ENCODE peak calls at places on chromosomes 3 and 15, in ten cellular contexts. U is stimulated activated CD8-positive, alpha-beta memory T cell treated with anti-CD3 and anti-CD28 coated beads, Interleukin-4, amount 100 ng/mL, for 1 hour; J is NCI-H524 treated with DMSO at 0.1 percent for 48 hours; B is activated naive CD4-positive, alpha-beta T cell treated with Interleukin-2 at 50 U/mL for 16 hours; X is stimulated activated CD4-positive, alpha-beta T cell treated with anti-CD3 and anti-CD28 coated beads, Interleukin-12 subunit alpha, Interleukin-12 subunit beta, amount 100 ng/mL, for 4 hours; L is ACHN; V is ELR; A is cardiac fibroblast; D is Karpas-422; R is mesendoderm. C is an unnamed sample.

GRCh38 chr3:8724108-8724752 is 9.4 kb upstream of the CAV3 start:
- DNase-seq in U (no peak), J (no peak), B (no peak), X (no peak), L (no peak), V (no peak), A (no peak), D (no peak), R (no peak), C (no peak)

GRCh38 chr3:121834079-121834730 is 655 bp downstream of the IQCB1 start:
- DNase-seq in U (no peak), J (no peak), B (no peak), X (no peak), L (peak), V (peak), A (peak), D (peak), R (no peak), C (no peak)

GRCh38 chr15:64894395-64895056 is 17.2 kb upstream of the ANKDD1A start:
- DNase-seq in U (no peak), J (no peak), B (peak), X (peak), L (no peak), V (no peak), A (no peak), D (peak), R (peak), C (no peak)

GRCh38 chr3:119228290-119229145 is 12.2 kb downstream of the B4GALT4 start:
- DNase-seq in U (no peak), J (no peak), B (no peak), X (no peak), L (no peak), V (peak), A (no peak), D (no peak), R (no peak), C (no peak)

GRCh38 chr3:171309906-171310359 is 150.3 kb downstream of the TNIK start:
- DNase-seq in U (no peak), J (peak), B (no peak), X (no peak), L (peak), V (peak), A (peak), D (no peak), R (peak), C (peak)

GRCh38 chr3:160540546-160540945 is 24.8 kb downstream of the KPNA4 start:
- DNase-seq in U (no peak), J (no peak), B (no peak), X (no peak), L (no peak), V (peak), A (no peak), D (no peak), R (peak), C (no peak)

GRCh38 chr3:150020527-150020926 is 49.8 kb upstream of the PFN2 start:
- DNase-seq in U (no peak), J (no peak), B (no peak), X (no peak), L (no peak), V (peak), A (no peak), D (no peak), R (no peak), C (peak)

GRCh38 chr3:28317438-28318022 is 31.0 kb upstream of the ZCWPW2 start:
- DNase-seq in U (no peak), J (no peak), B (peak), X (no peak), L (peak), V (peak), A (peak), D (peak), R (peak), C (no peak)

GRCh38 chr3:58955308-58955707 is 94.5 kb downstream of the CFAP20DC start:
- DNase-seq in U (no peak), J (no peak), B (no peak), X (no peak), L (no peak), V (no peak), A (no peak), D (no peak), R (peak), C (no peak)

GRCh38 chr15:81349271-81349670 is 24.7 kb downstream of the TMC3 start:
- DNase-seq in U (no peak), J (no peak), B (no peak), X (no peak), L (no peak), V (no peak), A (no peak), D (no peak), R (no peak), C (no peak)

GRCh38 chr15:31353931-31354330 is 27.3 kb downstream of the KLF13 start:
- DNase-seq in U (no peak), J (no peak), B (no peak), X (no peak), L (no peak), V (no peak), A (peak), D (no peak), R (no peak), C (no peak)

GRCh38 chr15:78255421-78256043 is 8.8 kb upstream of the DNAJA4 start:
- DNase-seq in U (no peak), J (no peak), B (no peak), X (no peak), L (no peak), V (no peak), A (no peak), D (no peak), R (no peak), C (no peak)

GRCh38 chr3:145678401-145678800 is 482.6 kb downstream of the PLOD2 start:
- DNase-seq in U (no peak), J (no peak), B (no peak), X (no peak), L (no peak), V (peak), A (peak), D (no peak), R (peak), C (peak)

GRCh38 chr15:101168463-101168824 is 83.4 kb downstream of the CHSY1 start:
- DNase-seq in U (no peak), J (no peak), B (no peak), X (no peak), L (peak), V (no peak), A (peak), D (no peak), R (no peak), C (no peak)

GRCh38 chr3:125033135-125033534 is 22.7 kb downstream of the HEG1 start:
- DNase-seq in U (no peak), J (no peak), B (no peak), X (no peak), L (no peak), V (no peak), A (no peak), D (no peak), R (no peak), C (no peak)

GRCh38 chr15:55799287-55800212 is 56.6 kb upstream of the PRTG start:
- DNase-seq in U (no peak), J (peak), B (no peak), X (no peak), L (peak), V (peak), A (peak), D (peak), R (peak), C (peak)

GRCh38 chr3:188801393-188801792 is 370.4 kb upstream of the TPRG1 start:
- DNase-seq in U (no peak), J (no peak), B (no peak), X (no peak), L (no peak), V (no peak), A (no peak), D (no peak), R (no peak), C (no peak)

GRCh38 chr3:40720351-40720750 is 195.6 kb downstream of the ZNF621 start:
- DNase-seq in U (no peak), J (no peak), B (no peak), X (no peak), L (no peak), V (no peak), A (no peak), D (no peak), R (no peak), C (no peak)

C was measured in HT1080.